ENCODE peak calls at places on chromosomes 16 and 17, in eight cellular contexts. F, G, C, W, R, Q, U and O are unnamed samples.
A peak's percentile ranks its signal among the peaks of the same experiment; 100 is the strongest.

GRCh38 chr16:8963010-8963824 is 489 bp downstream of the USP7 start:
- DNase-seq in F (no peak), G (no peak), C (no peak), W (peak; percentile 87), R (no peak), Q (peak; percentile 50), U (no peak), O (no peak)

GRCh38 chr17:8152112-8152775 is at the start of gene PER1:
- DNase-seq in F (peak; percentile 96), G (peak; percentile 80), C (peak; percentile 99), W (peak; percentile 96), R (peak; percentile 98), Q (peak; percentile 96), U (peak; percentile 98), O (peak; percentile 99)

GRCh38 chr16:68752602-68753001 is 15.5 kb downstream of the CDH1 start:
- DNase-seq in F (peak; percentile 66), G (no peak), C (no peak), W (no peak), R (no peak), Q (no peak), U (no peak), O (no peak)

GRCh38 chr16:72833969-72834368 is 214.0 kb downstream of the ZFHX3 start:
- DNase-seq in F (no peak), G (no peak), C (no peak), W (no peak), R (no peak), Q (no peak), U (no peak), O (no peak)

GRCh38 chr17:12955521-12955920 is 62.3 kb downstream of the ELAC2 start:
- DNase-seq in F (no peak), G (no peak), C (no peak), W (no peak), R (no peak), Q (no peak), U (no peak), O (no peak)

GRCh38 chr16:67526149-67526732 is 2.4 kb upstream of the RIPOR1 start:
- DNase-seq in F (no peak), G (no peak), C (no peak), W (no peak), R (no peak), Q (no peak), U (no peak), O (no peak)

GRCh38 chr17:76570877-76571471 is 14.7 kb downstream of the ST6GALNAC2 start:
- DNase-seq in F (peak; percentile 33), G (no peak), C (no peak), W (peak; percentile 47), R (no peak), Q (no peak), U (no peak), O (peak; percentile 31)

GRCh38 chr16:15952265-15952711 is 2.9 kb downstream of the ABCC1 start:
- DNase-seq in F (no peak), G (no peak), C (no peak), W (no peak), R (no peak), Q (no peak), U (no peak), O (no peak)

GRCh38 chr16:69171325-69172095 is 15.5 kb upstream of the SNTB2 start:
- DNase-seq in F (no peak), G (no peak), C (no peak), W (no peak), R (peak; percentile 66), Q (no peak), U (no peak), O (no peak)

GRCh38 chr17:41519501-41520224 is 973 bp upstream of the KRT15 start:
- DNase-seq in F (no peak), G (no peak), C (no peak), W (no peak), R (no peak), Q (no peak), U (peak; percentile 57), O (no peak)

GRCh38 chr16:85047867-85048455 is 20.4 kb downstream of the KIAA0513 start:
- DNase-seq in F (no peak), G (no peak), C (no peak), W (no peak), R (no peak), Q (no peak), U (no peak), O (no peak)

GRCh38 chr16:55566432-55567175 is at the start of gene CAPNS2:
- DNase-seq in F (no peak), G (no peak), C (no peak), W (no peak), R (no peak), Q (no peak), U (no peak), O (no peak)

GRCh38 chr16:56354016-56354415 is 71.3 kb downstream of the AMFR start:
- DNase-seq in F (no peak), G (no peak), C (peak; percentile 53), W (no peak), R (no peak), Q (no peak), U (peak; percentile 5), O (peak; percentile 10)

GRCh38 chr17:41060052-41060604 is at the start of gene KRTAP2-3:
- DNase-seq in F (peak; percentile 55), G (no peak), C (no peak), W (no peak), R (no peak), Q (no peak), U (no peak), O (no peak)

GRCh38 chr17:68184141-68184571 is 63.7 kb upstream of the AMZ2 start:
- DNase-seq in F (no peak), G (no peak), C (no peak), W (no peak), R (peak; percentile 50), Q (peak; percentile 76), U (no peak), O (peak; percentile 55)

GRCh38 chr16:9401173-9401572 is 309.7 kb downstream of the HAPSTR1 start:
- DNase-seq in F (no peak), G (no peak), C (no peak), W (no peak), R (no peak), Q (no peak), U (no peak), O (no peak)

GRCh38 chr17:35052780-35053179 is 10.7 kb downstream of the RFFL start:
- DNase-seq in F (no peak), G (no peak), C (no peak), W (no peak), R (no peak), Q (no peak), U (no peak), O (no peak)

GRCh38 chr17:76524598-76525512 is 12.7 kb downstream of the CYGB start:
- DNase-seq in F (peak; percentile 61), G (no peak), C (no peak), W (no peak), R (no peak), Q (no peak), U (peak; percentile 81), O (no peak)

DNA sequence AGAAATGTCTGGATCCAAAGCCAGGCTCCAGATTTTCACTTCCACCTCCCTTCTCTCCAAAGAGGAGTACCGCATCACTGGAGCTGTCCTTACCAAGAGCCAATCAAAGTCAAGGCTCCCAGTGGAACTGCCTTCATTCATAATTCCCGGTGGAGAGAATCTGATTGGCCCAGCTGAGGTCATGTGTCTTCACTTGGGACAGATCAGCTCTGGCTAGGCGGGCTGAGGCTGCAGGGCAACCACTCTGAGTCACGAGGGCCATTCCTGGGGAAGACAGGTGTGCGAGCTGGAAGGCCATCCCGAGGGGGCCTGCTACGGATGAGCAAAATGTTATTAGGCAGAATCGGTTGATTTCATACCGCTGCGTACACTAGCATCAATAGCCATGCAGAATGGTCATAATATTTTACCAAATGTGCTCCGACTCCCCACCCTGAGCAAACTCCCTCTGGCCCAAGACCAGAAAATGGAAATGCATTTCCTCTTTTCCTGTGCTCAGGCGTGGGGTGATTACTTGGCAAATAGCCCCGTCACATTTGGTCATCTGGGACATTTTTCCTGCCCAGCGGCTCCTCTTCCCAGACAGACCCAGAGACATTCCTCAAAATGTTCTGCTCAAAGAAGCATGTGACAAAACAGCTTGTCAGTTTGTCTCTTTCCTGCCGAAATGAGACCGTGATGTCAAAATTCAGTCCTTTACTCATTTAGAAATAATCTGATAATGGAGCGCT is 111.1 kb downstream of the AIPL1 start:
- DNase-seq in F (peak; percentile 20), G (no peak), C (no peak), W (no peak), R (peak; percentile 47), Q (no peak), U (peak; percentile 21), O (peak; percentile 81)
- H3K27ac ChIP-seq in F (no peak overlapping the region), G (no peak overlapping the region), C (no peak overlapping the region), W (no peak overlapping the region), R (no peak overlapping the region), Q (no peak overlapping the region), U (no peak overlapping the region), O (no peak overlapping the region)

GRCh38 chr17:29051194-29051593 is 8.3 kb downstream of the PIPOX start:
- DNase-seq in F (no peak), G (no peak), C (no peak), W (no peak), R (no peak), Q (no peak), U (no peak), O (no peak)

GRCh38 chr17:29049541-29050150 is 6.7 kb downstream of the PIPOX start:
- DNase-seq in F (no peak), G (no peak), C (no peak), W (no peak), R (no peak), Q (no peak), U (no peak), O (no peak)

GRCh38 chr17:29050176-29050575 is 7.2 kb downstream of the PIPOX start:
- DNase-seq in F (no peak), G (no peak), C (no peak), W (no peak), R (no peak), Q (no peak), U (no peak), O (no peak)

GRCh38 chr17:29048440-29049360 is 5.8 kb downstream of the PIPOX start:
- DNase-seq in F (no peak), G (no peak), C (no peak), W (no peak), R (peak; percentile 33), Q (peak; percentile 65), U (no peak), O (no peak)

DNA sequence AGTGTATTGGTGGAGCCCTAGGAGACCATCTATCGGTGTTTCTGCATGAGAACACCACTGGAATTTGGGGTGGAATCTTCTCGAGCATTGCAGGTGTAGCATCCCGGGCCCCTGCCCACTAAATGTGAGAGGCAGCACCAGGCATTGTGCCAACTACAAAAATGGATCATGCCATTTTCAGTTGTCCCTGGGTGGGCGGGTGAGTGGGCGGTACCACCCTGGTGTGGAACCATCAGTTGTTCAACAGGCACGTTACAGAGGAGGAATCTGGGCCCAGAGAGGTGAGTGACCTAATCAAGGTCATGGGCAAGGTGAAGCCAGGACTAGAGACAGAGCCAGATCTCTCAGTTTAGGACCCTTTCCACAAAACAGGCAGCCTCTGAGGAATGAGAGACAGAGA is 8.8 kb downstream of the PIPOX start:
- DNase-seq in F (no peak), G (no peak), C (no peak), W (no peak), R (no peak), Q (no peak), U (no peak), O (no peak)
- H3K27ac ChIP-seq in F (no peak overlapping the region), G (no peak overlapping the region), C (no peak overlapping the region), W (no peak overlapping the region), R (peak overlapping the region; percentile 45), Q (no peak overlapping the region), U (no peak overlapping the region), O (no peak overlapping the region)

GRCh38 chr16:5451641-5452040 is 354.0 kb upstream of the EEF2KMT start:
- DNase-seq in F (no peak), G (no peak), C (no peak), W (no peak), R (peak; percentile 81), Q (no peak), U (no peak), O (peak; percentile 66)
- H3K27ac ChIP-seq in F (no peak overlapping the region), G (no peak overlapping the region), C (no peak overlapping the region), W (no peak overlapping the region), R (peak overlapping the region; percentile 40), Q (no peak overlapping the region), U (no peak overlapping the region), O (no peak overlapping the region)

GRCh38 chr17:52790359-52790955 is 631.9 kb upstream of the CA10 start:
- DNase-seq in F (no peak), G (no peak), C (no peak), W (no peak), R (no peak), Q (no peak), U (no peak), O (no peak)
- H3K27ac ChIP-seq in F (no peak overlapping the region), G (no peak overlapping the region), C (no peak overlapping the region), W (no peak overlapping the region), R (no peak overlapping the region), Q (no peak overlapping the region), U (no peak overlapping the region), O (no peak overlapping the region)